ENCODE peak calls at places on chromosomes 1 and 21, in seven cellular contexts. U is stimulated activated CD8-positive, alpha-beta memory T cell treated with anti-CD3 and anti-CD28 coated beads, Interleukin-12 subunit alpha, Interleukin-12 subunit beta, amount 100 ng/mL, for 4 hours; V is iPS-NIHi11; Y is kidney glomerular epithelial cell; E is neuronal stem cell; F is naive thymus-derived CD8-positive, alpha-beta T cell; P is NCI-H774. T is an unnamed sample.
A peak's percentile ranks its signal among the peaks of the same experiment; 100 is the strongest.

GRCh38 chr1:215749423-215749822 is 182.3 kb downstream of the KCTD3 start:
- DNase-seq in E (no peak), V (no peak), Y (peak; percentile 4), U (no peak), F (no peak), P (no peak), T (no peak)

GRCh38 chr21:36542312-36543101 is 62.6 kb upstream of the CLDN14 start:
- DNase-seq in P (no peak), Y (no peak), U (no peak), F (no peak), V (peak; percentile 72), E (no peak), T (peak; percentile 76)

GRCh38 chr1:21899972-21900371 is 37.1 kb downstream of the HSPG2 start:
- DNase-seq in Y (no peak), F (no peak), U (no peak), E (peak; percentile 24), V (no peak), P (no peak), T (no peak)

GRCh38 chr1:228977307-228977706 is 242.0 kb downstream of the RHOU start:
- DNase-seq in F (no peak), P (no peak), E (no peak), V (no peak), Y (no peak), U (no peak), T (no peak)

GRCh38 chr1:150621497-150622113 is 7.8 kb downstream of the ENSA start:
- DNase-seq in U (peak; percentile 17), V (peak; percentile 44), F (peak; percentile 57), P (no peak), Y (no peak), E (no peak), T (peak; percentile 71)

GRCh38 chr1:33974147-33974546 is 110.3 kb downstream of the HMGB4 start:
- DNase-seq in E (no peak), V (no peak), P (peak; percentile 3), F (no peak), U (no peak), Y (no peak), T (no peak)

GRCh38 chr21:45135868-45136267 is 61.5 kb downstream of the ADARB1 start:
- DNase-seq in E (no peak), U (no peak), Y (no peak), V (no peak), P (no peak), F (no peak), T (no peak)

GRCh38 chr1:150221552-150221951 is 14.4 kb downstream of the ANP32E start:
- DNase-seq in P (no peak), V (no peak), U (no peak), E (no peak), F (no peak), Y (peak; percentile 8), T (peak; percentile 43)

GRCh38 chr1:46494910-46495309 is 5.3 kb downstream of the DMBX1 start:
- DNase-seq in V (no peak), P (no peak), E (no peak), Y (no peak), U (no peak), F (no peak), T (no peak)

GRCh38 chr1:22139066-22139594 is 3.8 kb downstream of the WNT4 start:
- DNase-seq in U (no peak), P (peak; percentile 12), V (no peak), F (no peak), E (no peak), Y (no peak), T (no peak)

GRCh38 chr1:236052227-236052993 is 12.5 kb downstream of the NID1 start:
- DNase-seq in P (no peak), F (no peak), V (no peak), Y (no peak), U (no peak), E (no peak), T (no peak)

GRCh38 chr1:39409055-39409816 is 82.2 kb upstream of the BMP8A start:
- DNase-seq in U (no peak), Y (no peak), V (peak; percentile 38), F (no peak), P (peak; percentile 48), E (peak; percentile 31), T (peak; percentile 38)

T was measured in RPMI8226.